ENCODE peak calls at places on chromosomes 7 and 10, in five cellular contexts. P is cardiac muscle cell, D is activated T-cell treated with anti-CD3 and anti-CD28 coated beads for 1 hour, J is kidney tubule cell, U is T-cell. H is an unnamed sample.

GRCh38 chr10:31204090-31204489 is 114.9 kb upstream of the ZEB1 start:
- DNase-seq in D (no peak), J (no peak), P (peak; percentile 9), U (no peak), H (no peak)

GRCh38 chr10:133350950-133351329 is 3.8 kb downstream of the PRAP1 start:
- DNase-seq in U (no peak), J (no peak), P (no peak), D (no peak), H (no peak)

GRCh38 chr10:89389254-89389653 is 3.2 kb upstream of the IFIT1 start:
- DNase-seq in D (no peak), U (no peak), J (peak; percentile 49), P (no peak), H (no peak)

GRCh38 chr7:157612664-157613561 is 276.1 kb downstream of the DNAJB6 start:
- DNase-seq in D (peak; percentile 38), U (peak; percentile 55), P (no peak), J (peak; percentile 30), H (no peak)

GRCh38 chr10:24617771-24618396 is 105.8 kb downstream of the ARHGAP21 start:
- DNase-seq in J (peak; percentile 48), U (peak; percentile 10), D (peak; percentile 45), P (peak; percentile 67), H (peak; percentile 39)

GRCh38 chr7:41925946-41926345 is 223.1 kb upstream of the INHBA start:
- DNase-seq in P (no peak), J (peak; percentile 52), D (no peak), U (no peak), H (no peak)

GRCh38 chr7:7369134-7369533 is 166.5 kb downstream of the COL28A1 start:
- DNase-seq in P (no peak), D (no peak), J (no peak), U (no peak), H (no peak)

GRCh38 chr7:77570330-77571011 is 33.4 kb downstream of the PTPN12 start:
- DNase-seq in U (no peak), P (no peak), D (no peak), J (peak; percentile 87), H (no peak)

GRCh38 chr10:12675171-12675570 is 325.8 kb downstream of the CAMK1D start:
- DNase-seq in D (no peak), P (no peak), J (no peak), U (no peak), H (no peak)

GRCh38 chr10:101601541-101601940 is 13.4 kb downstream of the DPCD start:
- DNase-seq in U (no peak), D (no peak), J (peak; percentile 13), P (peak; percentile 58), H (no peak)

GRCh38 chr7:98090116-98090515 is 16.5 kb upstream of the LMTK2 start:
- DNase-seq in J (no peak), D (no peak), P (no peak), U (no peak), H (no peak)

H was measured in HuH-7.5.